ENCODE peak calls at places on chromosome 15, in ten cellular contexts. T is PC-3, U is fibroblast of the aortic adventitia, F is fibroblast of villous mesenchyme, H is mesothelial cell of epicardium, A is AG10803, X is sigmoid colon, G is RWPE1, N is cardiac muscle cell, Q is IMR-90. R is an unnamed sample.

GRCh38 chr15:101675796-101676582 is 23.8 kb upstream of the TM2D3 start:
- DNase-seq in T (peak), X (no peak), U (peak), A (peak), G (no peak), H (no peak), Q (peak), F (peak), N (peak), R (no peak)

GRCh38 chr15:75348563-75349350 is 1.9 kb downstream of the NEIL1 start:
- DNase-seq in F (no peak), Q (no peak), U (no peak), G (no peak), A (no peak), X (no peak), N (no peak), T (no peak), H (no peak), R (no peak)

GRCh38 chr15:100809151-100809550 is 70.5 kb upstream of the ALDH1A3 start:
- DNase-seq in Q (no peak), X (no peak), N (no peak), T (peak), U (peak), H (no peak), G (no peak), A (peak), F (no peak), R (no peak)

GRCh38 chr15:99729920-99730319 is 3.3 kb downstream of the LYSMD4 start:
- DNase-seq in H (no peak), A (peak), U (peak), N (peak), X (no peak), F (peak), T (peak), Q (peak), G (peak), R (no peak)

GRCh38 chr15:59245583-59245982 is 38.9 kb downstream of the LDHAL6B start:
- DNase-seq in U (no peak), F (no peak), H (no peak), G (no peak), X (no peak), N (no peak), A (no peak), T (peak), Q (no peak), R (no peak)

GRCh38 chr15:62740141-62741004 is 302.2 kb upstream of the TPM1 start:
- DNase-seq in F (peak), Q (peak), A (no peak), U (peak), T (no peak), X (no peak), H (no peak), N (peak), G (no peak), R (no peak)

GRCh38 chr15:60419752-60420151 is 22.0 kb upstream of the ANXA2 start:
- DNase-seq in T (no peak), F (peak), A (peak), N (peak), U (peak), X (no peak), Q (peak), G (no peak), H (no peak), R (no peak)

GRCh38 chr15:29457729-29458128 is 188.1 kb upstream of the NSMCE3 start:
- DNase-seq in U (peak), F (no peak), X (no peak), A (no peak), N (peak), H (no peak), G (no peak), Q (no peak), T (no peak), R (no peak)

GRCh38 chr15:63923993-63924950 is 90.5 kb upstream of the HERC1 start:
- DNase-seq in X (no peak), U (no peak), H (no peak), F (no peak), Q (no peak), G (no peak), A (peak), N (no peak), T (no peak), R (no peak)

GRCh38 chr15:48928877-48929538 is 34.7 kb downstream of the SHC4 start:
- DNase-seq in T (peak), Q (peak), H (no peak), G (no peak), F (no peak), X (no peak), U (no peak), A (no peak), N (no peak), R (no peak)

GRCh38 chr15:28132524-28133275 is 33.6 kb upstream of the OCA2 start:
- DNase-seq in U (peak), G (no peak), A (peak), H (no peak), Q (peak), X (no peak), N (peak), F (peak), T (no peak), R (no peak)

GRCh38 chr15:52857471-52857870 is 67.3 kb upstream of the ONECUT1 start:
- DNase-seq in Q (no peak), A (no peak), N (no peak), X (no peak), F (no peak), U (no peak), H (no peak), T (no peak), G (no peak), R (no peak)

GRCh38 chr15:36951747-36952247 is 148.6 kb downstream of the MEIS2 start:
- DNase-seq in U (peak), T (peak), Q (peak), H (no peak), X (no peak), F (peak), N (peak), A (peak), G (peak), R (no peak)

GRCh38 chr15:60727661-60728060 is 248.7 kb upstream of the ICE2 start:
- DNase-seq in X (no peak), N (no peak), U (no peak), G (no peak), Q (no peak), F (no peak), T (no peak), A (no peak), H (no peak), R (no peak)

GRCh38 chr15:41933771-41934170 is 38.6 kb downstream of the EHD4 start:
- DNase-seq in T (peak), U (no peak), G (peak), F (no peak), Q (peak), A (no peak), H (no peak), X (no peak), N (no peak), R (no peak)

GRCh38 chr15:47934342-47934741 is 186.4 kb upstream of the SLC24A5 start:
- DNase-seq in H (no peak), U (no peak), N (no peak), F (no peak), T (no peak), A (no peak), Q (no peak), G (no peak), X (no peak), R (no peak)

GRCh38 chr15:67103869-67104268 is 38.5 kb downstream of the SMAD3 start:
- DNase-seq in H (no peak), G (no peak), T (no peak), F (no peak), N (no peak), A (no peak), X (no peak), Q (no peak), U (no peak), R (no peak)

GRCh38 chr15:80856809-80857377 is 77.7 kb downstream of the CEMIP start:
- DNase-seq in U (peak), Q (no peak), G (no peak), A (peak), X (peak), F (no peak), T (peak), N (peak), H (no peak), R (no peak)

GRCh38 chr15:25735550-25736384 is 127.4 kb downstream of the ATP10A start:
- DNase-seq in X (peak), T (no peak), N (no peak), H (no peak), F (no peak), Q (no peak), U (no peak), G (no peak), A (no peak), R (no peak)

GRCh38 chr15:53962646-53963561 is 15.3 kb upstream of the UNC13C start:
- DNase-seq in T (peak), N (peak), F (peak), X (no peak), Q (no peak), G (no peak), U (peak), A (no peak), H (no peak), R (no peak)

GRCh38 chr15:31427411-31427810 is 100.8 kb downstream of the KLF13 start:
- DNase-seq in A (peak), T (no peak), X (no peak), Q (no peak), N (peak), U (peak), G (no peak), H (no peak), F (peak), R (no peak)

GRCh38 chr15:27336676-27337075 is 365.7 kb downstream of the GABRG3 start:
- DNase-seq in N (no peak), X (no peak), F (no peak), A (no peak), Q (no peak), T (peak), U (no peak), H (no peak), G (no peak), R (no peak)

GRCh38 chr15:70200511-70200991 is 102.8 kb upstream of the TLE3 start:
- DNase-seq in F (peak), H (no peak), X (no peak), U (no peak), Q (no peak), G (no peak), T (no peak), N (peak), A (peak), R (no peak)

GRCh38 chr15:28886431-28887343 is 913 bp downstream of the APBA2 start:
- DNase-seq in T (no peak), G (no peak), X (no peak), U (no peak), Q (no peak), N (no peak), F (no peak), A (no peak), H (no peak), R (no peak)

GRCh38 chr15:40098489-40099261 is 10.0 kb downstream of the BMF start:
- DNase-seq in U (peak), Q (peak), H (no peak), X (peak), F (peak), G (peak), A (peak), N (peak), T (peak), R (peak)

GRCh38 chr15:100340721-100341661 is 784 bp downstream of the ADAMTS17 start:
- DNase-seq in A (no peak), U (no peak), G (peak), X (no peak), F (no peak), Q (no peak), T (no peak), H (no peak), N (no peak), R (no peak)

GRCh38 chr15:57319226-57319918 is 56.9 kb upstream of the CGNL1 start:
- DNase-seq in U (no peak), G (no peak), H (no peak), F (no peak), X (no peak), N (no peak), Q (no peak), A (no peak), T (no peak), R (no peak)

GRCh38 chr15:40252438-40253178 is 13.7 kb downstream of the PAK6 start:
- DNase-seq in X (no peak), G (no peak), H (no peak), F (peak), U (no peak), N (peak), A (no peak), T (peak), Q (no peak), R (no peak)

GRCh38 chr15:70704166-70704565 is 59.2 kb downstream of the UACA start:
- DNase-seq in F (no peak), Q (no peak), A (no peak), U (no peak), N (no peak), X (no peak), T (no peak), G (no peak), H (no peak), R (no peak)

GRCh38 chr15:49895337-49896223 is 223.5 kb downstream of the ATP8B4 start:
- DNase-seq in A (peak), U (peak), N (peak), Q (peak), F (peak), T (no peak), H (no peak), X (no peak), G (no peak), R (no peak)

GRCh38 chr15:57708047-57708446 is 1.5 kb downstream of the POLR2M start:
- DNase-seq in G (no peak), N (no peak), X (no peak), Q (peak), A (no peak), F (peak), U (peak), T (no peak), H (no peak), R (no peak)

GRCh38 chr15:73704869-73705645 is 20.9 kb downstream of the CD276 start:
- DNase-seq in T (peak), H (peak), N (peak), Q (peak), G (peak), F (peak), A (peak), U (peak), X (peak), R (peak)

GRCh38 chr15:90497912-90498311 is 31.8 kb upstream of the CRTC3 start:
- DNase-seq in A (no peak), G (peak), X (no peak), T (peak), Q (no peak), N (no peak), U (no peak), H (no peak), F (no peak), R (no peak)

GRCh38 chr15:69450968-69451695 is 1.5 kb upstream of the RPLP1 start:
- DNase-seq in T (peak), Q (no peak), H (no peak), N (no peak), X (no peak), A (no peak), G (no peak), F (peak), U (no peak), R (no peak)

GRCh38 chr15:41116116-41116871 is at the start of gene INO80:
- DNase-seq in T (peak), X (peak), F (peak), Q (peak), H (peak), U (peak), N (peak), A (peak), G (peak), R (peak)

GRCh38 chr15:81843226-81843625 is 202.6 kb downstream of the MEX3B start:
- DNase-seq in X (no peak), A (no peak), F (no peak), T (no peak), H (no peak), Q (no peak), N (no peak), G (no peak), U (no peak), R (no peak)

GRCh38 chr15:25088261-25088790 is 133.5 kb downstream of the SNRPN start:
- DNase-seq in G (no peak), A (no peak), H (no peak), F (no peak), T (no peak), N (no peak), U (no peak), X (no peak), Q (no peak), R (no peak)

GRCh38 chr15:31211353-31211752 is 109.8 kb upstream of the TRPM1 start:
- DNase-seq in U (no peak), A (no peak), X (no peak), H (no peak), T (no peak), F (no peak), Q (no peak), G (no peak), N (no peak), R (no peak)

GRCh38 chr15:38650384-38650783 is 85.8 kb upstream of the RASGRP1 start:
- DNase-seq in N (no peak), H (no peak), X (no peak), T (no peak), Q (no peak), U (no peak), G (no peak), F (no peak), A (no peak), R (no peak)

GRCh38 chr15:38646716-38647115 is 82.1 kb upstream of the RASGRP1 start:
- DNase-seq in T (no peak), X (no peak), F (no peak), A (no peak), U (no peak), H (no peak), Q (no peak), N (no peak), G (no peak), R (no peak)

GRCh38 chr15:38648116-38648843 is 83.7 kb upstream of the RASGRP1 start:
- DNase-seq in H (no peak), F (no peak), U (no peak), T (no peak), G (peak), N (peak), X (no peak), A (no peak), Q (peak), R (no peak)

GRCh38 chr15:38650936-38651327 is 86.3 kb upstream of the RASGRP1 start:
- DNase-seq in G (no peak), F (no peak), N (no peak), Q (no peak), X (no peak), H (no peak), A (no peak), T (no peak), U (no peak), R (no peak)

GRCh38 chr15:38647683-38648082 is 83.1 kb upstream of the RASGRP1 start:
- DNase-seq in G (peak), Q (peak), F (peak), H (no peak), T (peak), N (peak), U (peak), X (no peak), A (peak), R (no peak)
- TF ChIP-seq CTCF in G (peak), Q (peak), F (peak), H (no peak), T (peak), N (peak), U (peak), X (no peak), A (peak), R (no peak)

GRCh38 chr15:51121631-51122225 is 27.0 kb upstream of the TNFAIP8L3 start:
- DNase-seq in U (peak), X (no peak), G (no peak), Q (no peak), N (no peak), H (no peak), A (no peak), T (no peak), F (no peak), R (no peak)

GRCh38 chr15:51126842-51127241 is 32.1 kb upstream of the TNFAIP8L3 start:
- DNase-seq in A (no peak), F (no peak), Q (no peak), X (no peak), U (no peak), T (no peak), H (no peak), N (no peak), G (no peak), R (no peak)

GRCh38 chr15:51119120-51119519 is 24.4 kb upstream of the TNFAIP8L3 start:
- DNase-seq in F (no peak), N (no peak), U (no peak), H (no peak), Q (no peak), A (no peak), G (no peak), X (no peak), T (no peak), R (no peak)

GRCh38 chr15:51117270-51117669 is 22.6 kb upstream of the TNFAIP8L3 start:
- DNase-seq in T (no peak), F (no peak), U (no peak), H (no peak), N (no peak), A (peak), G (no peak), Q (peak), X (no peak), R (no peak)

DNA sequence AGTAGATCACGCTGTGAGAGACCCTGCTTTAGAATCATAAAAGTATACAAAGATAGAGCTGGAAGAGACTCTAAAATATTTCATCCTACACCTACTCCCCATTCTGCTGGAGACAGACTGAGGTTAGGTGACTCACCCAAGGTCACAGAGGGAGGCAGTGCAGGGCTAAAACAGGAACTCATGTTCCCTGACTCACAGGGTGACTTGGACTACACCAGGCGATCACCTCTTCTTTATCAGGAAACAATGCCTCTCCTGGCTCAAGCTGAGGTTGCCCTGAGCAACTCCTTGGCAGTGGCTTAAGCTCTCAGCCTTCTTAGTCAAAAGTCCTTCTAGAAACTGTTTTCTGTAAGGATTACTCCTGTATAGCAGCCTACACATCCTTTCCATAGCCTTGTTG is 26.4 kb upstream of the TNFAIP8L3 start:
- DNase-seq in H (no peak), F (peak), A (peak), Q (peak), X (no peak), G (peak), U (peak), N (peak), T (peak), R (no peak)
- TF ChIP-seq CTCF in H (no peak), F (no peak), A (no peak), Q (no peak), X (no peak), G (no peak), U (peak), N (no peak), T (peak), R (no peak)

DNA sequence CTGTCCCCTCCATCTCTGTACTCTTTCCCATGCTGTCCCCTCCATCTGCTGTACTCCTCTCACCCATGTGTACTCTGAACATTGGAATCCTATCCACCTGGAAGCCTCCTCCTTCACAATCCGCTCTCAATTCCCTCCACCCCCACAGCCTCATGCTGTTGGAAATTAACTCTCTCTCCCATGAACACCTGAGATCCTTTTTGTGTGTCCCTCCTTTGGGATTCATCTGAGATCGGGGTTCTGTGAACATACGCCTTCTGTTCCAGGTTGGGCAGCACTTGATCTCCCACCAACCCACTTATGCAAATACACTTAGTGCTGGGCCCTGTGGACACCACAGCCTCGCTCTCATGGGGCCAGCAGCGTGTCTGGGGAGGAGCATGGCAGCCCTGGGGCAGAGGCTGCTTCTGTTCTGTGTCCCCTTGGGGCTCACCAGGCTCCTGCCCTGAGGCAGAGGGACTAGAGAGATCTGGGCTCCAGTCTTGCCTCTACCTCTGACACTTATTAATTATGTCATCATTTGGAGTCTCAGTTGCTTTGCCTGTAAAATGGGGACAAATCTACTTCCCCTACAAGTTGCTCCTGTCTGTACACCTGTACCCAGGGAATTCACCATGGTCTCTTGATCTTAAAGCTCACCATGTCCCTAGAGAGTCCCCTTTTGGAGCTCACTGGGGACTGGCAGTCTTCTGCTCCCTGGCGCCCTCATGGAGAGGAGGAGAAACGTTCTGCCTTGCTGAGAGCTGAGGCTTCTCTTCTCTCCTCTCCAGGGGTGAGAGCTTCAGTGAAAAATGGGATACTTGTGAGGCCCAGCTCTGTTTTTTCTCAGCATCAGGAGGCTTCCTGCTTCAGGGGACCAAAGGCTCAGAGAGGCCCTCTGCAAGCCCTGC is 42.7 kb downstream of the ITGA11 start:
- DNase-seq in G (no peak), H (no peak), F (no peak), X (peak), Q (no peak), T (no peak), U (no peak), A (no peak), N (no peak), R (peak)
- TF ChIP-seq CTCF in G (no peak), H (no peak), F (no peak), X (no peak), Q (no peak), T (no peak), U (no peak), A (no peak), N (peak), R (no peak)

GRCh38 chr15:93001881-93002280 is 87.1 kb downstream of the RGMA start:
- DNase-seq in N (peak), T (peak), F (no peak), Q (no peak), X (no peak), H (no peak), G (no peak), A (no peak), U (no peak), R (no peak)
- TF ChIP-seq CTCF in N (peak), T (peak), F (peak), Q (no peak), X (no peak), H (no peak), G (peak), A (no peak), U (peak), R (no peak)

R was measured in natural killer cell.